ENCODE peak calls at places on chromosome 22, in six cellular contexts. O is esophagus squamous epithelium, E is neural progenitor cell, L is fibroblast of lung, W is GM23248, A is transverse colon. F is an unnamed sample.
A peak's percentile ranks its signal among the peaks of the same experiment; 100 is the strongest.

GRCh38 chr22:29926057-29926456 is 43.1 kb downstream of the MTMR3 start:
- DNase-seq in O (no peak), E (no peak), L (no peak), W (no peak), A (no peak), F (no peak)

GRCh38 chr22:39017596-39018365 is 3.1 kb upstream of the APOBEC3D start:
- DNase-seq in O (no peak), E (no peak), L (no peak), W (no peak), A (no peak), F (no peak)

GRCh38 chr22:49660321-49660720 is 167.4 kb downstream of the BRD1 start:
- DNase-seq in O (no peak), E (no peak), L (no peak), W (no peak), A (no peak), F (peak; percentile 25)

GRCh38 chr22:30876925-30877553 is 91.5 kb downstream of the MORC2 start:
- DNase-seq in O (no peak), E (no peak), L (peak; percentile 56), W (peak; percentile 16), A (no peak), F (no peak)

GRCh38 chr22:40855960-40856512 is 403 bp downstream of the ST13 start:
- DNase-seq in O (no peak), E (peak; percentile 79), L (peak; percentile 38), W (peak; percentile 69), A (no peak), F (peak; percentile 67)

GRCh38 chr22:26804315-26804714 is 146.9 kb downstream of the MIAT start:
- DNase-seq in O (no peak), E (no peak), L (no peak), W (no peak), A (no peak), F (no peak)

GRCh38 chr22:37931893-37932389 is 21.5 kb downstream of the C22orf23 start:
- DNase-seq in O (no peak), E (no peak), L (no peak), W (no peak), A (no peak), F (no peak)

GRCh38 chr22:30433773-30434172 is 8.2 kb downstream of the MTFP1 start:
- DNase-seq in O (no peak), E (no peak), L (no peak), W (no peak), A (no peak), F (no peak)

GRCh38 chr22:41094036-41094435 is 1.6 kb downstream of the EP300 start:
- DNase-seq in O (no peak), E (peak; percentile 54), L (peak; percentile 46), W (peak; percentile 65), A (peak; percentile 39), F (no peak)

GRCh38 chr22:40044870-40045834 is 50.4 kb downstream of the FAM83F start:
- DNase-seq in O (no peak), E (peak; percentile 86), L (peak; percentile 24), W (peak; percentile 60), A (peak; percentile 68), F (no peak)

GRCh38 chr22:44689915-44690524 is 12.0 kb upstream of the PRR5 start:
- DNase-seq in O (no peak), E (no peak), L (no peak), W (no peak), A (no peak), F (no peak)

GRCh38 chr22:44391481-44392445 is 79.0 kb upstream of the SHISAL1 start:
- DNase-seq in O (no peak), E (no peak), L (no peak), W (no peak), A (no peak), F (no peak)

GRCh38 chr22:32752868-32753520 is 48.5 kb upstream of the TIMP3 start:
- DNase-seq in O (no peak), E (no peak), L (peak; percentile 83), W (no peak), A (no peak), F (no peak)

GRCh38 chr22:30704978-30705377 is 10.3 kb downstream of the OSBP2 start:
- DNase-seq in O (no peak), E (no peak), L (no peak), W (no peak), A (no peak), F (no peak)

GRCh38 chr22:40890881-40891280 is 29.0 kb upstream of the DNAJB7 start:
- DNase-seq in O (no peak), E (no peak), L (peak; percentile 2), W (peak; percentile 19), A (no peak), F (no peak)

GRCh38 chr22:37951305-37951704 is 2.1 kb downstream of the C22orf23 start:
- DNase-seq in O (no peak), E (peak; percentile 63), L (no peak), W (peak; percentile 57), A (no peak), F (no peak)

GRCh38 chr22:42856179-42856864 is 751 bp downstream of the ARFGAP3 start:
- DNase-seq in O (no peak), E (peak; percentile 42), L (peak; percentile 11), W (peak; percentile 71), A (peak; percentile 71), F (peak; percentile 88)

GRCh38 chr22:47539374-47539773 is 776.9 kb downstream of the TBC1D22A start:
- DNase-seq in O (no peak), E (no peak), L (no peak), W (no peak), A (no peak), F (no peak)
- H3K9me3 ChIP-seq in O (no peaks in the 10 kb centered on the region), E (peaks cover 10% of the 10 kb centered on the region), L (no peaks in the 10 kb centered on the region), W (no peaks in the 10 kb centered on the region), A (no peaks in the 10 kb centered on the region), F (no peaks in the 10 kb centered on the region)

GRCh38 chr22:23263651-23264555 is 83.6 kb downstream of the BCR start:
- DNase-seq in O (no peak), E (no peak), L (no peak), W (no peak), A (peak; percentile 22), F (no peak)
- H3K36me3 ChIP-seq in O (peaks cover 95% of the 10 kb centered on the region), E (no peaks in the 10 kb centered on the region), L (peaks cover 10% of the 10 kb centered on the region), W (no peaks in the 10 kb centered on the region), A (peaks cover 10% of the 10 kb centered on the region), F (peaks cover 33% of the 10 kb centered on the region)

DNA sequence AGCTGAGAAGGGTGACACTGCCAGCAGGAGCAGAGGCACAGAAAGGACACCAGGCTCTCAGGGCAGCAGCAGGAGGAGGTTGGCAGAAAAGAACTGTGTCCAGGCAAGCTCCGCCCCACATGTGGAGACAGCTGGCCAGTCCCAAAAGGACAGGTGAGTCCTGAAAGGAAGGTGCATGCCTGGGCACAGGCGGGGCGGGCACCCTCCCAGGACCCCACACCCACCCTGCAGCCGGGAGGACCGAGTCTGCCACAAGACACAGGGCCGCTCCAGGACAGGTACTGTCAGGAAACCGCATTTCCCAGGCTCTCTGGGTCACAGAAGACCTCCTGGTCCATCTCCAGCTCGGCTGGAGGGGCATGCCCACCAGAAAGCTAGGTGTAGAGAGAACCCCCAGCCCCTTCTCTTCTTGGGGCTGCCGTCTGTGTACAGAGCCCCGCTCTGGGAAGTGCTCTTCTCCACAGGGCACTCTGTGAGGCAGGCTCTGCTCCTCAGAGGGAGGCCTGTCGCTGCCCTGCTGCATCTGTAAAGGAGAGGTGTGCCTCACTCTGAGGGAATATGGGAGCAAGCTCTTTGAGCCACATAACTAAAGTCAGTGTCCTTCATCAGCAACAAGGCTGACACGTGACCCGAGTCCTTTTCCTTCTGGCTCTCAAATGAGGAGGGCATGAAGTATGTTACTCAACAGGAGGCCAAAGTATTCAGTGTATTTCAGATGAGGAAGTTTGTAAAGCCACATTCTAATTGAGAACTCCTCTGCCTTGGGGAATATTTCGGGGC is 50.5 kb downstream of the CLTCL1 start:
- DNase-seq in O (no peak), E (no peak), L (no peak), W (no peak), A (no peak), F (no peak)
- H3K27ac ChIP-seq in O (no peak overlapping the region), E (no peak overlapping the region), L (no peak overlapping the region), W (no peak overlapping the region), A (no peak overlapping the region), F (no peak overlapping the region)

GRCh38 chr22:48394787-48395620 is 1432.7 kb downstream of the BRD1 start:
- DNase-seq in O (no peak), E (no peak), L (no peak), W (no peak), A (no peak), F (peak; percentile 31)
- H3K9me3 ChIP-seq in O (no peaks in the 10 kb centered on the region), E (no peaks in the 10 kb centered on the region), L (no peaks in the 10 kb centered on the region), W (no peaks in the 10 kb centered on the region), A (no peaks in the 10 kb centered on the region), F (no peaks in the 10 kb centered on the region)

DNA sequence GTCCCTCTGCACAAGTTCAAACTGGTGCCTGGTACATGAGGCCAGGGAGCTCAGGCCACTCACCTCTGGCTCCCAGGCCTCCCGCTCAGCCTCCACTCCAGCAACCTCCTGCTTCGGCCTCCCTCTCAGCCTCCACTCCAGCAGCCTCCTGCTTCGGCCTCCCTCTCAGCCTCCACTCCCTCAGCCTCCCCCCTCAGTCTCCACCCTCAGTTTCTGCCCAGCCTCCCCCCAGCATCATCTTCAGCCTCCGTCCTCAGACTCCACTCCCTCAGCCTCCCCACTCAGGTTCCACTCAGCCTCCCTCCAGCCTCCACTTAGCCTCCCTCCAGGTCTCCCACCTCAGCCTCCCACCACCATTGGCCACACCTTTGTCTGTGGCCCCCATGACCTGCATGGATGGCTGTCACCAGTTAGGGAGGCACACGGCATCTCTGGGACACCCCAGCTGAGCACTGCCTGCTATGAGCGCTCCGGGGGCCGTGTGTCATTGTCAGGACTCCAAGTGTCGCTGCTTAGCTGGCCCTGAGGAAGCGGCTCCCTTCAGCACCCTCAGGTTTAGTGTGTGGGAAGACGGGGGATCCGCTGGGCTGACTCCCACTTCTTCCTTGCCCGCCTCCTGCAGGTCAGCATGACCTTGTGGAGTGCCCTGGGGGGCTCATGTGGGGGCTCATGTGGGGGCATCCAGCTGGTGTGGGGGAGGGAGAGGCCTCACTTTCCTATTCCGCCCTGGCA is 39.0 kb downstream of the GRAMD4 start:
- DNase-seq in O (no peak), E (no peak), L (no peak), W (no peak), A (no peak), F (no peak)
- H3K36me3 ChIP-seq in O (peaks cover 47% of the 10 kb centered on the region), E (no peaks in the 10 kb centered on the region), L (no peaks in the 10 kb centered on the region), W (no peaks in the 10 kb centered on the region), A (peaks cover 4% of the 10 kb centered on the region), F (no peaks in the 10 kb centered on the region)

DNA sequence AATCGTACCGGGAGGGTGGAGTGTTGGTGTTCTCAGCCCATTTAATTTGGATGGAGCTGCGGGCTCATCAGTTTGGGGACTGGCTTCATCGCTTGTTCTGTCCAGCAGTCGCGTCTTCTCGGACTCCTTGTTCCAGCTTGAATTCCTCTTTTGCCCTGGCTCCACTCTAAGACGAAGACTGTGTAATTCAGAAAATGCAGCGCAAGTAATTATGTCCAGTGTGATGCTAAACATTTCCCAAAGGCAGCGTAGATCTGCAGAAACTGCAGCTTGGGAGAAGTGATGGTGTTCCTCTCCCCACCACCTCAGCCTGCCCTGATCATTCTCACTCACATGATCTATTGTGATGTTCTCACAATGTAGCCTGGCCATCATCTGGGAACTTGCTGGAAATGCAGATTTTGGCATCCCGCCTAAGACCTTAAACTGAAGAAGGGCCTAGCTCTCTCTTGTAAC is 666 bp downstream of the SLC25A18 start:
- DNase-seq in O (no peak), E (no peak), L (peak; percentile 26), W (peak; percentile 81), A (peak; percentile 27), F (no peak)
- H3K27ac ChIP-seq in O (peak overlapping the region; percentile 70), E (peak overlapping the region; percentile 16), L (no peak overlapping the region), W (no peak overlapping the region), A (peak overlapping the region; percentile 69), F (peak overlapping the region; percentile 68)